ENCODE peak calls at places on chromosomes 7 and 10, in seven cellular contexts. One of them, this sample, is unnamed.

GRCh38 chr10:48767752-48768450 is 83.2 kb downstream of the WDFY4 start:
- DNase-seq in type B pancreatic cell: no peak
- DNase-seq in gastrocnemius medialis: no peak
- DNase-seq in PC-9: no peak
- DNase-seq in tibial artery: no peak
- DNase-seq in fibroblast of pulmonary artery: no peak
- DNase-seq in coronary artery: peak
- DNase-seq in this sample: no peak

GRCh38 chr7:34696415-34696814 is 38.4 kb downstream of the NPSR1 start:
- DNase-seq in coronary artery: no peak
- DNase-seq in type B pancreatic cell: no peak
- DNase-seq in tibial artery: no peak
- DNase-seq in PC-9: no peak
- DNase-seq in fibroblast of pulmonary artery: no peak
- DNase-seq in gastrocnemius medialis: no peak
- DNase-seq in this sample: no peak

GRCh38 chr10:23702977-23703414 is 264.1 kb downstream of the OTUD1 start:
- DNase-seq in PC-9: peak
- DNase-seq in type B pancreatic cell: no peak
- DNase-seq in fibroblast of pulmonary artery: peak
- DNase-seq in gastrocnemius medialis: peak
- DNase-seq in tibial artery: peak
- DNase-seq in coronary artery: no peak
- DNase-seq in this sample: peak

GRCh38 chr7:134101716-134102115 is 25.4 kb upstream of the LRGUK start:
- DNase-seq in gastrocnemius medialis: no peak
- DNase-seq in fibroblast of pulmonary artery: no peak
- DNase-seq in type B pancreatic cell: no peak
- DNase-seq in PC-9: no peak
- DNase-seq in coronary artery: no peak
- DNase-seq in tibial artery: no peak
- DNase-seq in this sample: no peak

GRCh38 chr7:105187302-105188169 is 173.5 kb downstream of the KMT2E start:
- DNase-seq in fibroblast of pulmonary artery: no peak
- DNase-seq in coronary artery: no peak
- DNase-seq in gastrocnemius medialis: no peak
- DNase-seq in PC-9: no peak
- DNase-seq in type B pancreatic cell: no peak
- DNase-seq in tibial artery: no peak
- DNase-seq in this sample: peak

GRCh38 chr10:114565066-114565465 is 93.0 kb downstream of the ABLIM1 start:
- DNase-seq in coronary artery: no peak
- DNase-seq in fibroblast of pulmonary artery: no peak
- DNase-seq in tibial artery: no peak
- DNase-seq in PC-9: no peak
- DNase-seq in type B pancreatic cell: no peak
- DNase-seq in gastrocnemius medialis: no peak
- DNase-seq in this sample: no peak

GRCh38 chr10:3687510-3688081 is 97.4 kb downstream of the KLF6 start:
- DNase-seq in tibial artery: no peak
- DNase-seq in type B pancreatic cell: no peak
- DNase-seq in coronary artery: no peak
- DNase-seq in gastrocnemius medialis: no peak
- DNase-seq in PC-9: no peak
- DNase-seq in fibroblast of pulmonary artery: no peak
- DNase-seq in this sample: no peak

GRCh38 chr10:24249829-24250415 is 41.0 kb downstream of the KIAA1217 start:
- DNase-seq in gastrocnemius medialis: peak
- DNase-seq in type B pancreatic cell: no peak
- DNase-seq in fibroblast of pulmonary artery: peak
- DNase-seq in PC-9: no peak
- DNase-seq in coronary artery: no peak
- DNase-seq in tibial artery: no peak
- DNase-seq in this sample: peak

GRCh38 chr7:18081617-18082016 is 54.0 kb upstream of the PRPS1L1 start:
- DNase-seq in PC-9: no peak
- DNase-seq in gastrocnemius medialis: no peak
- DNase-seq in coronary artery: no peak
- DNase-seq in type B pancreatic cell: no peak
- DNase-seq in tibial artery: no peak
- DNase-seq in fibroblast of pulmonary artery: no peak
- DNase-seq in this sample: no peak

GRCh38 chr7:90455163-90456030 is 14.0 kb upstream of the PTTG1IP2 start:
- DNase-seq in coronary artery: no peak
- DNase-seq in tibial artery: no peak
- DNase-seq in gastrocnemius medialis: no peak
- DNase-seq in fibroblast of pulmonary artery: peak
- DNase-seq in PC-9: no peak
- DNase-seq in type B pancreatic cell: no peak
- DNase-seq in this sample: peak

GRCh38 chr10:88127766-88128165 is 264.3 kb downstream of the PTEN start:
- DNase-seq in fibroblast of pulmonary artery: no peak
- DNase-seq in type B pancreatic cell: no peak
- DNase-seq in gastrocnemius medialis: no peak
- DNase-seq in tibial artery: no peak
- DNase-seq in coronary artery: no peak
- DNase-seq in PC-9: no peak
- DNase-seq in this sample: no peak

GRCh38 chr7:75866129-75866496 is 12.7 kb upstream of the RHBDD2 start:
- DNase-seq in PC-9: no peak
- DNase-seq in fibroblast of pulmonary artery: no peak
- DNase-seq in tibial artery: no peak
- DNase-seq in coronary artery: no peak
- DNase-seq in type B pancreatic cell: no peak
- DNase-seq in gastrocnemius medialis: no peak
- DNase-seq in this sample: peak

GRCh38 chr7:128453836-128454804 is 1.6 kb upstream of the HILPDA start:
- DNase-seq in PC-9: no peak
- DNase-seq in fibroblast of pulmonary artery: peak
- DNase-seq in coronary artery: peak
- DNase-seq in gastrocnemius medialis: peak
- DNase-seq in type B pancreatic cell: peak
- DNase-seq in tibial artery: peak
- DNase-seq in this sample: no peak

GRCh38 chr10:124917168-124917938 is 24.6 kb upstream of the ZRANB1 start:
- DNase-seq in fibroblast of pulmonary artery: peak
- DNase-seq in PC-9: peak
- DNase-seq in coronary artery: peak
- DNase-seq in type B pancreatic cell: no peak
- DNase-seq in gastrocnemius medialis: peak
- DNase-seq in tibial artery: peak
- DNase-seq in this sample: peak

GRCh38 chr7:139358541-139359365 is 941 bp upstream of the LUC7L2 start:
- DNase-seq in coronary artery: no peak
- DNase-seq in fibroblast of pulmonary artery: peak
- DNase-seq in type B pancreatic cell: peak
- DNase-seq in gastrocnemius medialis: no peak
- DNase-seq in PC-9: peak
- DNase-seq in tibial artery: no peak
- DNase-seq in this sample: peak

GRCh38 chr10:64369885-64370773 is 848.9 kb downstream of the REEP3 start:
- DNase-seq in PC-9: no peak
- DNase-seq in type B pancreatic cell: no peak
- DNase-seq in gastrocnemius medialis: no peak
- DNase-seq in coronary artery: no peak
- DNase-seq in tibial artery: no peak
- DNase-seq in fibroblast of pulmonary artery: no peak
- DNase-seq in this sample: no peak

GRCh38 chr7:129951076-129952011 is 1.4 kb downstream of the UBE2H start:
- DNase-seq in coronary artery: no peak
- DNase-seq in fibroblast of pulmonary artery: no peak
- DNase-seq in PC-9: no peak
- DNase-seq in type B pancreatic cell: no peak
- DNase-seq in tibial artery: peak
- DNase-seq in gastrocnemius medialis: peak
- DNase-seq in this sample: peak

GRCh38 chr10:68105820-68106219 is 3.5 kb upstream of the MYPN start:
- DNase-seq in gastrocnemius medialis: peak
- DNase-seq in tibial artery: no peak
- DNase-seq in PC-9: no peak
- DNase-seq in type B pancreatic cell: no peak
- DNase-seq in coronary artery: no peak
- DNase-seq in fibroblast of pulmonary artery: peak
- DNase-seq in this sample: peak

GRCh38 chr7:97845622-97846203 is 26.5 kb downstream of the ASNS start:
- DNase-seq in type B pancreatic cell: no peak
- DNase-seq in PC-9: no peak
- DNase-seq in fibroblast of pulmonary artery: peak
- DNase-seq in coronary artery: no peak
- DNase-seq in gastrocnemius medialis: no peak
- DNase-seq in tibial artery: no peak
- DNase-seq in this sample: peak
- TF ChIP-seq CTCF in type B pancreatic cell: peak
- TF ChIP-seq CTCF in PC-9: peak
- TF ChIP-seq CTCF in fibroblast of pulmonary artery: peak
- TF ChIP-seq CTCF in coronary artery: no peak
- TF ChIP-seq CTCF in gastrocnemius medialis: no peak
- TF ChIP-seq CTCF in tibial artery: peak
- TF ChIP-seq CTCF in this sample: peak

DNA sequence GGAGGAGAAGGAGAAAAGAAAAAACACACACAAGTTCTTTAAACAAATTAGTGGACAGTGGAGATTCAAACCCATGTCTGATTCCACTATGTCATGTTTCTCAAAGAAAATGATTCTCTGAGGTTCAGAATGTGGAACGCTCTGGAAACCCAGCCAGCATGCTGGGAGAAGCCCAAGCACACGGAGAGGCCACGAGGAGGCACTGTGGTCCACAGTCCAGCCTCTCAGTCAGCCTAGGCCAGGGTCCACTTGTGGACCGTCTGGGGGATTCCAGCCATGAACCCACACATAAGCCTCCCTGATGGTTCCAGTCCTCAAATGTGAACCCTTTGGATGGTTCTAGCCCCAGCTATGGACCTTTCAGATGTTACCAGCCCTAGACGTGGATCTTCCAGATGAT is 73.4 kb downstream of the CAV1 start:
- DNase-seq in tibial artery: no peak
- DNase-seq in type B pancreatic cell: no peak
- DNase-seq in coronary artery: no peak
- DNase-seq in PC-9: no peak
- DNase-seq in gastrocnemius medialis: no peak
- DNase-seq in fibroblast of pulmonary artery: no peak
- DNase-seq in this sample: peak
- TF ChIP-seq CTCF in tibial artery: no peak
- TF ChIP-seq CTCF in type B pancreatic cell: no peak
- TF ChIP-seq CTCF in coronary artery: no peak
- TF ChIP-seq CTCF in PC-9: no peak
- TF ChIP-seq CTCF in gastrocnemius medialis: peak
- TF ChIP-seq CTCF in fibroblast of pulmonary artery: peak
- TF ChIP-seq CTCF in this sample: peak

GRCh38 chr7:20220824-20221547 is 3.8 kb upstream of the MACC1 start:
- DNase-seq in gastrocnemius medialis: no peak
- DNase-seq in tibial artery: no peak
- DNase-seq in PC-9: no peak
- DNase-seq in coronary artery: no peak
- DNase-seq in fibroblast of pulmonary artery: peak
- DNase-seq in type B pancreatic cell: no peak
- DNase-seq in this sample: peak
- TF ChIP-seq CTCF in gastrocnemius medialis: no peak
- TF ChIP-seq CTCF in tibial artery: no peak
- TF ChIP-seq CTCF in PC-9: no peak
- TF ChIP-seq CTCF in coronary artery: no peak
- TF ChIP-seq CTCF in fibroblast of pulmonary artery: no peak
- TF ChIP-seq CTCF in type B pancreatic cell: no peak
- TF ChIP-seq CTCF in this sample: no peak

GRCh38 chr10:97686301-97686961 is 610 bp downstream of the AVPI1 start:
- DNase-seq in coronary artery: no peak
- DNase-seq in fibroblast of pulmonary artery: peak
- DNase-seq in PC-9: no peak
- DNase-seq in gastrocnemius medialis: no peak
- DNase-seq in tibial artery: no peak
- DNase-seq in type B pancreatic cell: no peak
- DNase-seq in this sample: no peak

GRCh38 chr10:97686962-97687784 is at the start of gene AVPI1:
- DNase-seq in type B pancreatic cell: peak
- DNase-seq in PC-9: peak
- DNase-seq in coronary artery: peak
- DNase-seq in fibroblast of pulmonary artery: peak
- DNase-seq in gastrocnemius medialis: peak
- DNase-seq in tibial artery: peak
- DNase-seq in this sample: peak

GRCh38 chr10:97684866-97685394 is 2.1 kb downstream of the AVPI1 start:
- DNase-seq in gastrocnemius medialis: no peak
- DNase-seq in fibroblast of pulmonary artery: peak
- DNase-seq in coronary artery: no peak
- DNase-seq in tibial artery: no peak
- DNase-seq in type B pancreatic cell: no peak
- DNase-seq in PC-9: no peak
- DNase-seq in this sample: no peak

GRCh38 chr10:97683556-97684357 is 3.3 kb downstream of the AVPI1 start:
- DNase-seq in coronary artery: no peak
- DNase-seq in type B pancreatic cell: no peak
- DNase-seq in tibial artery: peak
- DNase-seq in fibroblast of pulmonary artery: peak
- DNase-seq in gastrocnemius medialis: peak
- DNase-seq in PC-9: peak
- DNase-seq in this sample: peak

DNA sequence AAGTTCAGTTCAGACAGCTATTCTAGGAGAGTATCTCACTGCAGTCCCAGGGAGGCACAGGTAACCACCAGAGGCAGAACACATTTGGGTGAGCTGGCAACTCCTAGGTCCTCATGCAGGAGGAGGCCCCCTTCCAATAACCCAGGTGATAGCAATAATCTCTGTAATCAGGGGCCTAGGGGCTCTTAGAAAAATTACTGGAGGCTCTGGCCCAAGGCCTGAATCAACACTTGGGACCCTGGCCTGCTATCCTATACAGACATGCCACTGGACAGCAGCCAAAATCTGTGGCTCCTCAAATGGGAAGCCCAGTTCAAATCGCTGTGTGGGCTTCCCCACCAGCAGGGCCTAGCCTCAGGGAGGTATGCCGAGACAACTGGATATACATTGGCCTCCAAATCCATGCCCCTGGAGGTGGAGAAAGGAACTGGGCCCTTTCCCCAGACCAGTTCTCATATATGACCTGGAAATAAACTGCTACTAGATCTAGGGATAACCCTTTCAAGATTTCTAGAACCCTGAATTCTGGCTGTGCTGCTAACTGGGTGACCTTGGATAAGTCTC is 1.6 kb downstream of the AVPI1 start:
- DNase-seq in PC-9: peak
- DNase-seq in tibial artery: no peak
- DNase-seq in type B pancreatic cell: no peak
- DNase-seq in gastrocnemius medialis: no peak
- DNase-seq in fibroblast of pulmonary artery: peak
- DNase-seq in coronary artery: no peak
- DNase-seq in this sample: peak
- TF ChIP-seq CTCF in PC-9: peak
- TF ChIP-seq CTCF in tibial artery: peak
- TF ChIP-seq CTCF in type B pancreatic cell: peak
- TF ChIP-seq CTCF in gastrocnemius medialis: no peak
- TF ChIP-seq CTCF in fibroblast of pulmonary artery: peak
- TF ChIP-seq CTCF in coronary artery: peak
- TF ChIP-seq CTCF in this sample: peak